ENCODE peak calls at places on chromosomes 7 and 10, in nine cellular contexts. B, A, V, N, F, M, C, J and L are unnamed samples.
A peak's percentile ranks its signal among the peaks of the same experiment; 100 is the strongest.

GRCh38 chr7:86643478-86644281 is at the start of gene GRM3:
- DNase-seq in J (peak; percentile 0), C (peak; percentile 18), F (no peak), B (no peak), A (no peak), M (no peak), N (peak; percentile 96), V (peak; percentile 13), L (no peak)

GRCh38 chr7:26202019-26202985 is 757 bp downstream of the CBX3 start:
- DNase-seq in V (peak; percentile 82), C (peak; percentile 66), F (no peak), J (peak; percentile 29), N (peak; percentile 73), A (peak; percentile 53), M (no peak), B (no peak), L (no peak)

GRCh38 chr7:34488766-34489165 is 169.3 kb upstream of the NPSR1 start:
- DNase-seq in V (no peak), M (no peak), B (no peak), A (no peak), F (no peak), J (no peak), C (no peak), N (no peak), L (no peak)

GRCh38 chr10:113222207-113222606 is 272.2 kb downstream of the TCF7L2 start:
- DNase-seq in F (no peak), J (peak; percentile 11), A (no peak), V (no peak), B (no peak), C (no peak), M (no peak), N (no peak), L (no peak)

GRCh38 chr7:12796397-12797136 is 109.1 kb downstream of the ARL4A start:
- DNase-seq in F (no peak), N (peak; percentile 24), V (no peak), M (no peak), B (no peak), A (no peak), C (no peak), J (no peak), L (no peak)

GRCh38 chr7:131826960-131827359 is 270.5 kb upstream of the PODXL start:
- DNase-seq in V (no peak), F (no peak), M (no peak), B (no peak), N (peak; percentile 23), C (no peak), J (peak; percentile 35), A (no peak), L (no peak)

GRCh38 chr7:141695803-141696289 is 6.1 kb downstream of the DENND11 start:
- DNase-seq in M (no peak), F (no peak), V (no peak), A (peak; percentile 37), J (no peak), N (no peak), B (no peak), C (no peak), L (no peak)

GRCh38 chr7:18109762-18110161 is 82.1 kb upstream of the PRPS1L1 start:
- DNase-seq in V (no peak), C (no peak), B (no peak), A (no peak), F (no peak), J (peak; percentile 84), N (no peak), M (no peak), L (no peak)

GRCh38 chr10:98135222-98135899 is 904 bp downstream of the R3HCC1L start:
- DNase-seq in N (no peak), V (no peak), F (no peak), B (no peak), A (no peak), J (no peak), M (no peak), C (no peak), L (no peak)

GRCh38 chr7:4128161-4128560 is 553.9 kb upstream of the FOXK1 start:
- DNase-seq in J (no peak), N (no peak), F (no peak), C (no peak), A (no peak), B (no peak), M (no peak), V (no peak), L (no peak)

GRCh38 chr7:151435971-151436370 is 4.0 kb downstream of the CRYGN start:
- DNase-seq in M (no peak), C (no peak), B (no peak), N (no peak), F (no peak), A (no peak), J (no peak), V (peak; percentile 26), L (no peak)

GRCh38 chr7:140035400-140036223 is 27.1 kb downstream of the PARP12 start:
- DNase-seq in V (no peak), J (peak; percentile 75), M (peak; percentile 18), A (no peak), B (no peak), C (no peak), F (no peak), N (no peak), L (peak; percentile 35)

GRCh38 chr10:83218205-83218604 is 921.1 kb upstream of the GHITM start:
- DNase-seq in M (no peak), J (no peak), B (no peak), N (peak; percentile 33), A (no peak), F (no peak), V (no peak), C (no peak), L (no peak)

GRCh38 chr7:32591938-32592337 is 96.6 kb downstream of the AVL9 start:
- DNase-seq in F (no peak), B (no peak), J (peak; percentile 86), M (no peak), N (no peak), A (no peak), C (no peak), V (no peak), L (no peak)

GRCh38 chr10:117374506-117375359 is 507 bp downstream of the PDZD8 start:
- DNase-seq in J (peak; percentile 56), A (peak; percentile 39), M (no peak), N (peak; percentile 77), C (peak; percentile 34), V (no peak), F (no peak), B (peak; percentile 24), L (no peak)

GRCh38 chr10:131926743-131927595 is 26.2 kb downstream of the PPP2R2D start:
- DNase-seq in N (no peak), M (no peak), J (no peak), A (no peak), C (no peak), B (no peak), V (no peak), F (no peak), L (no peak)

GRCh38 chr7:15345216-15345615 is 216.6 kb downstream of the AGMO start:
- DNase-seq in N (no peak), V (no peak), F (no peak), J (no peak), M (no peak), A (no peak), C (no peak), B (no peak), L (no peak)

GRCh38 chr10:131621784-131622624 is 278.8 kb upstream of the PPP2R2D start:
- DNase-seq in N (no peak), J (no peak), B (no peak), C (no peak), M (no peak), V (no peak), F (no peak), A (no peak), L (no peak)

GRCh38 chr7:2542924-2543871 is 12.1 kb downstream of the BRAT1 start:
- DNase-seq in J (no peak), F (no peak), C (no peak), M (no peak), N (no peak), B (no peak), A (peak; percentile 5), V (no peak), L (no peak)

GRCh38 chr7:2544541-2545188 is 10.7 kb downstream of the BRAT1 start:
- DNase-seq in V (no peak), A (peak; percentile 7), F (no peak), J (no peak), C (no peak), N (no peak), B (no peak), M (no peak), L (no peak)

GRCh38 chr7:2542011-2542923 is 13.1 kb downstream of the BRAT1 start:
- DNase-seq in J (no peak), C (no peak), B (peak; percentile 21), N (no peak), A (peak; percentile 6), M (no peak), V (no peak), F (no peak), L (no peak)

GRCh38 chr7:2546776-2547586 is 8.3 kb downstream of the BRAT1 start:
- DNase-seq in M (no peak), N (no peak), V (no peak), C (no peak), A (peak; percentile 4), J (no peak), F (no peak), B (no peak), L (no peak)

GRCh38 chr7:2545746-2546425 is 9.4 kb downstream of the BRAT1 start:
- DNase-seq in A (peak; percentile 2), V (no peak), J (no peak), C (no peak), N (no peak), M (no peak), B (no peak), F (no peak), L (no peak)
- H3K4me3 ChIP-seq in A (no peak overlapping the region), V (no peak overlapping the region), J (no peak overlapping the region), C (no peak overlapping the region), N (no peak overlapping the region), M (no peak overlapping the region), B (no peak overlapping the region), F (no peak overlapping the region), L (no peak overlapping the region)

GRCh38 chr7:45563804-45564461 is 10.2 kb upstream of the ADCY1 start:
- DNase-seq in V (no peak), N (no peak), M (no peak), J (no peak), F (no peak), B (no peak), C (peak; percentile 36), A (no peak), L (no peak)
- H3K27me3 ChIP-seq in V (no peaks in the 10 kb centered on the region), N (no peaks in the 10 kb centered on the region), M (peaks cover 30% of the 10 kb centered on the region), J (peaks cover 21% of the 10 kb centered on the region), F (no peaks in the 10 kb centered on the region), B (no peaks in the 10 kb centered on the region), C (no peaks in the 10 kb centered on the region), A (no peaks in the 10 kb centered on the region), L (peaks cover 2% of the 10 kb centered on the region)

DNA sequence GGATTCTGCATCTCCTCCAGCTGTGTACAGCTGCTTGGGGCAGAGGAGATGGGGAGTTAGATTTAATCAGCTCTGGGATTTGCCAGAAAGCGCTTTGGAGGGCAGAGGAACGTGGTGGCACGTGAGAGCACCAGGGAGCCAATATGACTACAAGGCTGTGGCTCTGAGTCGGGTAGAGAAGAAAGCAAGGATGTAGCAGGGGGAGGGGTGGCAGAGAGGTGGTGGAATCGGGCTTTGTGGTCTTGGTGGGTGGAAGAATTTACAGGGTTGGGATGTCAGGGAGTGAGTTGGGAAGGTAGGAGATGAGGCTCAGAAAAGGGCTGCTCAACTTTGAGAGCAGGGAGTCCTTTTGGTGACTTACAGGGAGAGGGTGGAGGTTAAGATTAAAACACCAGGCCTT is 113.6 kb downstream of the CCNY start:
- DNase-seq in B (no peak), F (no peak), M (no peak), V (no peak), N (no peak), C (no peak), J (no peak), A (no peak), L (no peak)
- H3K4me3 ChIP-seq in B (no peak overlapping the region), F (no peak overlapping the region), M (no peak overlapping the region), V (no peak overlapping the region), N (no peak overlapping the region), C (peak overlapping the region; percentile 19), J (no peak overlapping the region), A (no peak overlapping the region), L (no peak overlapping the region)

GRCh38 chr7:128174391-128174790 is 66.7 kb upstream of the LEP start:
- DNase-seq in B (no peak), A (no peak), V (no peak), M (no peak), J (no peak), C (no peak), N (no peak), F (no peak), L (no peak)
- H3K27me3 ChIP-seq in B (peaks cover 13% of the 10 kb centered on the region), A (peaks cover 49% of the 10 kb centered on the region), V (no peaks in the 10 kb centered on the region), M (peaks cover 59% of the 10 kb centered on the region), J (peaks cover 40% of the 10 kb centered on the region), C (peaks cover 88% of the 10 kb centered on the region), N (peaks cover 46% of the 10 kb centered on the region), F (no peaks in the 10 kb centered on the region), L (peaks cover 37% of the 10 kb centered on the region)